ENCODE peak calls at places on chromosomes 7 and 10, in five cellular contexts. R, O, G, K and L are unnamed samples.

GRCh38 chr7:7989985-7990761 is 21.6 kb downstream of the GLCCI1 start:
- DNase-seq in R (no peak), O (no peak), K (no peak), G (no peak), L (no peak)

GRCh38 chr10:58641095-58641531 is 128.4 kb downstream of the BICC1 start:
- DNase-seq in G (no peak), O (peak), R (peak), K (peak), L (peak)

GRCh38 chr7:100093498-100093897 is 4.7 kb downstream of the COPS6 start:
- DNase-seq in O (no peak), R (no peak), K (no peak), G (no peak), L (no peak)

GRCh38 chr10:6195891-6196290 is 6.8 kb upstream of the PFKFB3 start:
- DNase-seq in K (no peak), G (no peak), R (no peak), O (no peak), L (no peak)

GRCh38 chr7:6530626-6531491 is 20.4 kb downstream of the GRID2IP start:
- DNase-seq in G (peak), K (no peak), R (no peak), O (peak), L (no peak)

GRCh38 chr10:17236468-17236886 is 8.4 kb downstream of the VIM start:
- DNase-seq in R (peak), K (no peak), G (no peak), O (no peak), L (no peak)

GRCh38 chr10:101065479-101066145 is 3.8 kb downstream of the KAZALD1 start:
- DNase-seq in G (no peak), K (no peak), R (no peak), O (no peak), L (no peak)

GRCh38 chr7:11833431-11833830 is 1.4 kb upstream of the THSD7A start:
- DNase-seq in G (no peak), R (no peak), K (no peak), O (no peak), L (no peak)

GRCh38 chr10:6119423-6119822 is 30.6 kb downstream of the RBM17 start:
- DNase-seq in G (no peak), R (peak), O (no peak), K (no peak), L (no peak)

GRCh38 chr10:22483132-22483531 is 137.8 kb downstream of the SPAG6 start:
- DNase-seq in G (no peak), R (no peak), O (no peak), K (no peak), L (no peak)